ENCODE peak calls at places on chromosomes 4 and X, in five cellular contexts. B is lung, N is left ventricle myocardium inferior, D is hepatocyte, Q is heart left ventricle. K is an unnamed sample. For H3K36me3, the result is how much of the 10 kb centered on the place peaks cover.

GRCh38 chr4:19925516-19925915 is 326.2 kb upstream of the SLIT2 start:
- DNase-seq in B (no peak), N (no peak), D (no peak), Q (no peak), K (no peak)

GRCh38 chr4:77619408-77619807 is 13.8 kb downstream of the CXCL13 start:
- DNase-seq in B (no peak), N (no peak), D (no peak), Q (no peak), K (no peak)

GRCh38 chr4:85489273-85489672 is 14.3 kb downstream of the ARHGAP24 start:
- DNase-seq in B (no peak), N (no peak), D (peak), Q (peak), K (peak)

GRCh38 chr4:139014391-139015268 is 951 bp upstream of the NOCT start:
- DNase-seq in B (peak), N (no peak), D (peak), Q (no peak), K (peak)

GRCh38 chrX:8639949-8640348 is 92.0 kb downstream of the ANOS1 start:
- DNase-seq in B (no peak), N (no peak), D (no peak), Q (no peak), K (no peak)

GRCh38 chr4:17662694-17663093 is 48.3 kb downstream of the MED28 start:
- DNase-seq in B (no peak), N (no peak), D (no peak), Q (no peak), K (no peak)

GRCh38 chrX:74520291-74520690 is 94.1 kb downstream of the RLIM start:
- DNase-seq in B (no peak), N (no peak), D (no peak), Q (no peak), K (no peak)

GRCh38 chr4:160175064-160175643 is 1072.3 kb downstream of the RAPGEF2 start:
- DNase-seq in B (no peak), N (no peak), D (no peak), Q (no peak), K (peak)

GRCh38 chrX:49106930-49107329 is 16.6 kb downstream of the GPKOW start:
- DNase-seq in B (no peak), N (peak), D (peak), Q (no peak), K (peak)

GRCh38 chrX:8845060-8845459 is 43.9 kb upstream of the FAM9A start:
- DNase-seq in B (no peak), N (no peak), D (no peak), Q (no peak), K (no peak)

GRCh38 chr4:81688085-81688484 is 216.4 kb upstream of the RASGEF1B start:
- DNase-seq in B (no peak), N (no peak), D (no peak), Q (no peak), K (no peak)

GRCh38 chr4:30600246-30600645 is 119.9 kb upstream of the PCDH7 start:
- DNase-seq in B (no peak), N (no peak), D (no peak), Q (no peak), K (no peak)

GRCh38 chr4:146481246-146481645 is 40.5 kb downstream of the SLC10A7 start:
- DNase-seq in B (no peak), N (no peak), D (no peak), Q (no peak), K (no peak)

GRCh38 chr4:48944252-48944651 is 37.7 kb upstream of the OCIAD2 start:
- DNase-seq in B (no peak), N (no peak), D (no peak), Q (no peak), K (no peak)

GRCh38 chrX:40171513-40172168 is 73.9 kb upstream of the BCOR start:
- DNase-seq in B (no peak), N (no peak), D (peak), Q (peak), K (peak)

GRCh38 chr4:153785830-153786721 is 2.8 kb downstream of the SFRP2 start:
- DNase-seq in B (no peak), N (no peak), D (no peak), Q (no peak), K (peak)

GRCh38 chr4:7585768-7586167 is 151.0 kb upstream of the PSAPL1 start:
- DNase-seq in B (no peak), N (no peak), D (no peak), Q (no peak), K (no peak)
- H3K36me3 ChIP-seq in B (under half), N (under half), D (under half), Q (under half), K (under half)

GRCh38 chr4:158825443-158826036 is 56.7 kb downstream of the FNIP2 start:
- DNase-seq in B (no peak), N (no peak), D (no peak), Q (no peak), K (no peak)
- H3K27ac ChIP-seq in B (peak), N (peak), D (peak), Q (peak), K (no peak)

GRCh38 chrX:130831347-130831722 is 71.7 kb downstream of the ENOX2 start:
- DNase-seq in B (no peak), N (no peak), D (no peak), Q (no peak), K (no peak)

GRCh38 chrX:130836447-130836846 is 66.6 kb downstream of the ENOX2 start:
- DNase-seq in B (no peak), N (no peak), D (peak), Q (no peak), K (no peak)

GRCh38 chrX:130830599-130831346 is 72.2 kb downstream of the ENOX2 start:
- DNase-seq in B (no peak), N (no peak), D (no peak), Q (no peak), K (no peak)

GRCh38 chrX:130834830-130835229 is 68.2 kb downstream of the ENOX2 start:
- DNase-seq in B (no peak), N (no peak), D (no peak), Q (no peak), K (no peak)

DNA sequence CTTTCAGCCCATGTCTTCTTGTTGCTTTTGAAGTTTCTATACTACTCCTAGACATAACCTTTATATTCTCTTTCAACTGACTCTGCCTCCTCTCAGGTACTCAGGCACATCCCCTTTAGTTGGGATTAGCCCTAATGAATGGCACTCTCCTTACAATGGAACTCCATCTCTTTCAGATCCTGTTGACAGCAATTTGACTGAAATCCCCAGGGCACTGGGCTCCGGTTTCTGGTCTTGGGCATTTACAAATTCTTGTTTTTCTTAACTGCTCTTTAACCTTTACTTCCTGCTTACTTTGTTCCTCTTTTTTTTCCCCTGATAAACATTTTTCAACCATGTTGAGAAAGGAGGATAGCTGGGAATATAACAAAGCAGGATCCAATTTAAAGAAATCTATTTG is 68.9 kb downstream of the ENOX2 start:
- DNase-seq in B (no peak), N (no peak), D (no peak), Q (no peak), K (peak)
- H3K4me3 ChIP-seq in B (no peak), N (no peak), D (no peak), Q (no peak), K (no peak)

DNA sequence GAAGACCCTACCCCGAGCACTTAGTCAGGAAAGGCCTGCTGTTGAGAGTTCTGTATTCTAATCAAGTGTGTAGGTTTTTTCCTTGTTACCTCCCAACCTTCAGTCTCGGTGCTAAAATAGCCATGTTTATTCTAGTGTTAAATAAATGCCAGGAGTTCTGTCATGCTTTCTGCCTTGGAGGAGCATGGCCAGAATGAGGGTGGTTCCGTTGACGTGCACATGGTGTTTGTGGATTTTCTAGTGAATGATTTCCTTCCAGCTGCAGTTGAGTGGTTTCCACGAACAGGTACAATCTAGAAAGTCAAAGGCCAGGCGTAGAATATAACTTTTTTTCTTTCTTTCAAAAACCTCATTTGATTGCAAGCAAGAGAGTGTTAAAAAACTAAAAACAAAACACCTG is 21.0 kb downstream of the TRMT44 start:
- DNase-seq in B (no peak), N (no peak), D (no peak), Q (no peak), K (no peak)
- H3K36me3 ChIP-seq in B (under half), N (half or more), D (under half), Q (half or more), K (half or more)

GRCh38 chr4:21979196-21979595 is 30.6 kb upstream of the KCNIP4 start:
- DNase-seq in B (no peak), N (no peak), D (no peak), Q (no peak), K (no peak)
- H3K27ac ChIP-seq in B (no peak), N (no peak), D (no peak), Q (no peak), K (no peak)